ENCODE peak calls at places on chromosomes 7 and 10, in seven cellular contexts. R is hippocampal formation; L is stomach; Q is memory B cell; Z is T-helper 2 cell; Y is OCI-LY7; T is stimulated activated CD4-positive, alpha-beta T cell treated with anti-CD3 and anti-CD28 coated beads, Interleukin-1b, Interleukin-23, amount 100 ng/mL, for 1 hour. V is an unnamed sample.

GRCh38 chr10:133292919-133293809 is 15.5 kb downstream of the TUBGCP2 start:
- DNase-seq in R (no peak), L (no peak), Q (no peak), Z (no peak), Y (no peak), T (no peak), V (no peak)

GRCh38 chr10:45421231-45422097 is 47.4 kb downstream of the ALOX5 start:
- DNase-seq in R (no peak), L (no peak), Q (no peak), Z (no peak), Y (no peak), T (no peak), V (no peak)

GRCh38 chr7:83150310-83150709 is 12.4 kb downstream of the PCLO start:
- DNase-seq in R (no peak), L (no peak), Q (no peak), Z (no peak), Y (no peak), T (no peak), V (no peak)

GRCh38 chr7:13181221-13181620 is 493.8 kb downstream of the ARL4A start:
- DNase-seq in R (peak; percentile 5), L (no peak), Q (no peak), Z (no peak), Y (no peak), T (no peak), V (no peak)

GRCh38 chr10:90642650-90643049 is 215.2 kb downstream of the HTR7 start:
- DNase-seq in R (no peak), L (no peak), Q (no peak), Z (no peak), Y (no peak), T (no peak), V (no peak)

GRCh38 chr10:48700493-48700892 is 15.8 kb downstream of the WDFY4 start:
- DNase-seq in R (no peak), L (no peak), Q (no peak), Z (no peak), Y (no peak), T (no peak), V (no peak)

GRCh38 chr7:13851756-13852155 is 137.7 kb downstream of the ETV1 start:
- DNase-seq in R (no peak), L (no peak), Q (no peak), Z (no peak), Y (no peak), T (no peak), V (no peak)

GRCh38 chr7:36115448-36116321 is 37.4 kb upstream of the EEPD1 start:
- DNase-seq in R (peak; percentile 6), L (peak; percentile 75), Q (no peak), Z (peak; percentile 12), Y (no peak), T (peak; percentile 63), V (peak; percentile 68)

GRCh38 chr10:21494221-21495001 is 31.1 kb downstream of the SKIDA1 start:
- DNase-seq in R (no peak), L (no peak), Q (peak; percentile 11), Z (no peak), Y (no peak), T (no peak), V (peak; percentile 55)

GRCh38 chr10:110850990-110851389 is 20.7 kb upstream of the PDCD4 start:
- DNase-seq in R (no peak), L (no peak), Q (no peak), Z (no peak), Y (no peak), T (no peak), V (no peak)

GRCh38 chr7:116180302-116180701 is 30.0 kb upstream of the TES start:
- DNase-seq in R (no peak), L (no peak), Q (peak; percentile 46), Z (no peak), Y (peak; percentile 35), T (no peak), V (no peak)

GRCh38 chr10:1395025-1395981 is 339.1 kb downstream of the WDR37 start:
- DNase-seq in R (no peak), L (peak; percentile 19), Q (no peak), Z (no peak), Y (no peak), T (no peak), V (no peak)

GRCh38 chr10:64534616-64535015 is 1013.4 kb downstream of the REEP3 start:
- DNase-seq in R (no peak), L (no peak), Q (no peak), Z (no peak), Y (no peak), T (no peak), V (peak; percentile 11)

V was measured in head of caudate nucleus.